ENCODE peak calls at places on chromosomes 16 and 17, in eight cellular contexts. W, O, X, J, V, P, Q and T are unnamed samples. For H3K36me3, the result is how much of the 10 kb centered on the place peaks cover.

GRCh38 chr17:13477180-13477611 is 124.5 kb downstream of the HS3ST3A1 start:
- DNase-seq in V (no peak), J (peak), W (no peak), O (peak), X (no peak), P (no peak), Q (no peak), T (peak)

GRCh38 chr17:66466933-66467367 is 164.5 kb downstream of the PRKCA start:
- DNase-seq in O (peak), X (no peak), W (no peak), P (peak), V (no peak), Q (peak), J (peak), T (peak)

GRCh38 chr16:5523794-5524193 is 426.2 kb upstream of the EEF2KMT start:
- DNase-seq in Q (no peak), X (no peak), O (no peak), J (peak), P (no peak), V (no peak), W (no peak), T (no peak)

GRCh38 chr16:10226672-10227306 is 44.6 kb upstream of the GRIN2A start:
- DNase-seq in V (no peak), O (no peak), J (no peak), P (no peak), W (no peak), Q (no peak), X (no peak), T (no peak)

GRCh38 chr17:82113941-82114340 is 15.9 kb upstream of the FASN start:
- DNase-seq in Q (no peak), W (no peak), P (no peak), X (no peak), J (no peak), O (no peak), V (no peak), T (peak)

GRCh38 chr17:27417596-27418365 is 38.5 kb upstream of the KSR1 start:
- DNase-seq in V (no peak), X (no peak), J (no peak), P (no peak), W (no peak), Q (no peak), O (no peak), T (no peak)

GRCh38 chr16:87076950-87077749 is 240.0 kb downstream of the C16orf95 start:
- DNase-seq in P (peak), O (peak), V (no peak), J (peak), X (peak), W (no peak), Q (peak), T (peak)

GRCh38 chr17:13503526-13503925 is 98.2 kb downstream of the HS3ST3A1 start:
- DNase-seq in O (peak), W (no peak), X (no peak), Q (no peak), J (no peak), V (no peak), P (no peak), T (no peak)

GRCh38 chr17:50443492-50444051 is 17.6 kb downstream of the ACSF2 start:
- DNase-seq in W (peak), X (no peak), P (no peak), O (no peak), J (peak), V (peak), Q (peak), T (peak)

GRCh38 chr17:43468746-43469544 is 14.8 kb upstream of the DHX8 start:
- DNase-seq in W (no peak), O (peak), X (no peak), V (no peak), J (peak), P (no peak), Q (no peak), T (peak)

GRCh38 chr16:30740364-30741251 is 7.6 kb upstream of the PHKG2 start:
- DNase-seq in X (peak), P (no peak), Q (peak), W (peak), O (peak), J (peak), V (peak), T (peak)

GRCh38 chr17:81264640-81265039 is 25.5 kb downstream of the NDUFAF8 start:
- DNase-seq in W (no peak), Q (no peak), P (no peak), V (no peak), O (no peak), J (no peak), X (no peak), T (no peak)

GRCh38 chr16:78364501-78364900 is 265.0 kb downstream of the WWOX start:
- DNase-seq in Q (no peak), J (no peak), X (no peak), P (no peak), O (no peak), V (no peak), W (no peak), T (no peak)

GRCh38 chr16:26645629-26646028 is 421.1 kb upstream of the C16orf82 start:
- DNase-seq in X (no peak), P (peak), O (no peak), J (peak), W (no peak), V (no peak), Q (no peak), T (no peak)

GRCh38 chr16:919658-920631 is 50.8 kb downstream of the LMF1 start:
- DNase-seq in J (no peak), V (peak), W (no peak), X (no peak), O (no peak), Q (no peak), P (no peak), T (peak)

GRCh38 chr16:84834403-84834772 is 14.6 kb downstream of the CRISPLD2 start:
- DNase-seq in P (no peak), W (no peak), X (no peak), J (no peak), V (no peak), Q (no peak), O (no peak), T (peak)

GRCh38 chr17:65518256-65518655 is 43.2 kb downstream of the AXIN2 start:
- DNase-seq in J (no peak), V (no peak), O (no peak), W (no peak), P (no peak), Q (no peak), X (no peak), T (peak)

GRCh38 chr17:41812176-41813038 is at the start of gene FKBP10:
- DNase-seq in V (peak), O (peak), Q (peak), X (peak), W (peak), P (peak), J (peak), T (peak)

GRCh38 chr17:76033139-76033538 is 6.0 kb upstream of the EVPL start:
- DNase-seq in W (no peak), X (no peak), Q (no peak), P (no peak), V (no peak), O (no peak), J (no peak), T (peak)

GRCh38 chr17:65750678-65751077 is 189.2 kb upstream of the AXIN2 start:
- DNase-seq in X (no peak), J (no peak), O (peak), V (peak), W (peak), Q (peak), P (peak), T (peak)

GRCh38 chr16:86353934-86354333 is 156.4 kb upstream of the FOXF1 start:
- DNase-seq in W (no peak), Q (no peak), J (no peak), X (no peak), P (no peak), O (no peak), V (no peak), T (no peak)

GRCh38 chr17:82492647-82493516 is 26.6 kb upstream of the FOXK2 start:
- DNase-seq in V (no peak), X (no peak), O (peak), Q (no peak), J (no peak), W (no peak), P (no peak), T (peak)

GRCh38 chr17:44376124-44376523 is 12.5 kb upstream of the FAM171A2 start:
- DNase-seq in V (no peak), Q (no peak), W (no peak), X (no peak), J (peak), O (peak), P (no peak), T (peak)

GRCh38 chr16:50279142-50279865 is 13.0 kb downstream of the ADCY7 start:
- DNase-seq in X (peak), Q (peak), P (no peak), W (peak), O (no peak), J (no peak), V (peak), T (peak)

GRCh38 chr16:87061521-87061920 is 255.7 kb downstream of the C16orf95 start:
- DNase-seq in J (no peak), X (no peak), P (no peak), O (peak), Q (no peak), V (no peak), W (no peak), T (no peak)

GRCh38 chr17:64097196-64097936 is 32.6 kb downstream of the ERN1 start:
- DNase-seq in O (peak), X (no peak), J (no peak), V (no peak), P (no peak), W (no peak), Q (no peak), T (peak)

GRCh38 chr16:49348408-49349176 is 25.0 kb upstream of the C16orf78 start:
- DNase-seq in J (peak), O (no peak), W (no peak), X (no peak), V (no peak), P (no peak), Q (no peak), T (no peak)

GRCh38 chr16:74862743-74863244 is 88.2 kb upstream of the FA2H start:
- DNase-seq in W (no peak), O (peak), J (peak), Q (no peak), V (no peak), X (no peak), P (peak), T (peak)

GRCh38 chr17:77286641-77287431 is 146.1 kb downstream of the SEC14L1 start:
- DNase-seq in X (peak), Q (peak), P (no peak), W (no peak), O (peak), J (no peak), V (peak), T (peak)

GRCh38 chr17:82957961-82958491 is 118.2 kb upstream of the ZNF750 start:
- DNase-seq in J (no peak), W (no peak), V (peak), X (no peak), Q (no peak), P (no peak), O (no peak), T (no peak)

GRCh38 chr17:83174859-83175550 is 95.6 kb downstream of the METRNL start:
- DNase-seq in P (no peak), Q (no peak), J (no peak), X (no peak), W (no peak), V (no peak), O (no peak), T (no peak)

GRCh38 chr17:45410144-45411091 is 22.3 kb downstream of the ARHGAP27 start:
- DNase-seq in W (no peak), X (no peak), V (peak), O (no peak), J (no peak), P (peak), Q (peak), T (peak)

GRCh38 chr17:10398352-10398751 is 23.4 kb downstream of the MYH8 start:
- DNase-seq in Q (no peak), W (no peak), V (no peak), X (no peak), O (no peak), J (peak), P (no peak), T (no peak)

GRCh38 chr17:9644910-9645751 is at the start of gene USP43:
- DNase-seq in J (peak), O (peak), Q (peak), V (no peak), P (peak), W (no peak), X (no peak), T (peak)

GRCh38 chr16:79261461-79261860 is 339.1 kb downstream of the MAF start:
- DNase-seq in P (peak), O (no peak), W (no peak), V (peak), X (no peak), Q (peak), J (peak), T (no peak)

GRCh38 chr16:66382966-66383299 is 16.4 kb downstream of the CDH5 start:
- DNase-seq in W (no peak), P (no peak), V (no peak), J (peak), O (peak), Q (no peak), X (no peak), T (no peak)

GRCh38 chr16:77289331-77289809 is 90.2 kb downstream of the SYCE1L start:
- DNase-seq in P (no peak), W (no peak), O (peak), V (no peak), Q (no peak), X (no peak), J (peak), T (peak)

GRCh38 chr17:40094874-40095273 is 5.5 kb downstream of the NR1D1 start:
- DNase-seq in X (no peak), J (no peak), V (no peak), W (no peak), Q (no peak), O (no peak), P (no peak), T (no peak)
- H3K27ac ChIP-seq in X (peak), J (no peak), V (peak), W (peak), Q (peak), O (no peak), P (peak), T (no peak)

GRCh38 chr16:70490261-70490660 is 33.1 kb downstream of the COG4 start:
- DNase-seq in O (no peak), W (peak), V (peak), Q (no peak), P (no peak), X (no peak), J (no peak), T (no peak)
- H3K36me3 ChIP-seq in O (under half), W (under half), V (under half), Q (under half), P (under half), X (half or more), J (under half), T (under half)

GRCh38 chr16:68707341-68708152 is 29.5 kb upstream of the CDH1 start:
- DNase-seq in O (peak), J (peak), V (no peak), Q (peak), P (no peak), W (no peak), X (no peak), T (peak)
- H3K27ac ChIP-seq in O (peak), J (no peak), V (no peak), Q (peak), P (no peak), W (no peak), X (no peak), T (no peak)

DNA sequence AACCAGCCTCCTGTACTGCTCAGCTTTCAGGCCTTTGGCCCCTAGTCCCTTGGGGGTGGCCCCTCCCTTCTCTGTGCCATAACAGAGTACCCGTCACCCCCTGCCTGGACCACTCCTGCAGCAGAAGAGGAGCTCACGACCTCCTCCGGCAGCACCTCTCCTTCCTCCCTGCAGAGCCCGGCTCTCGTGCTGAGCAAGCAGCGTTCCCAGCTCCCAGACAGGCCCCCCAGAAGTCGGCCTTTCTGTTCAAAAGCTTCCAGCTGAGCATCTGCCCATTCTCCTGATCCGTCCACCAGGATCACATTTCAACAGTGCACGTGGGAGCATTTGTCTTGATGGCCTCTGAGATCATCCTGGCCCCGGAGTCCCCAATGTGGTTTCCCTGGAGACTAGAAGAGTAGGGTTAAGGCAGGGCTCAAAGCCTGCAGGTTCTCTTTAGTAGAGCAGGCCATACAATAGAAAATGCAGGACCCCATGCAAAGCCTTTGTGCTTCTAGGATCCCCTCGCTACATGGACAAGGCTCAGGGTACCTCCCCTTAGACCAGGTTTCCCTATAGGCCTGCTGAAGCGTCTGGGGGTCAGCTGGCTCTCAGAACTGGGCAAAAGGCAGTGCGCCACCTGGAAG is 35.6 kb downstream of the NLRC3 start:
- DNase-seq in O (no peak), Q (no peak), J (no peak), P (no peak), V (no peak), W (no peak), X (no peak), T (no peak)
- H3K36me3 ChIP-seq in O (under half), Q (under half), J (under half), P (half or more), V (under half), W (under half), X (under half), T (under half)

GRCh38 chr17:40563371-40564052 is 1.8 kb downstream of the CCR7 start:
- DNase-seq in Q (no peak), J (no peak), V (no peak), W (no peak), O (no peak), X (peak), P (peak), T (no peak)
- H3K27ac ChIP-seq in Q (no peak), J (no peak), V (no peak), W (no peak), O (no peak), X (no peak), P (peak), T (no peak)

DNA sequence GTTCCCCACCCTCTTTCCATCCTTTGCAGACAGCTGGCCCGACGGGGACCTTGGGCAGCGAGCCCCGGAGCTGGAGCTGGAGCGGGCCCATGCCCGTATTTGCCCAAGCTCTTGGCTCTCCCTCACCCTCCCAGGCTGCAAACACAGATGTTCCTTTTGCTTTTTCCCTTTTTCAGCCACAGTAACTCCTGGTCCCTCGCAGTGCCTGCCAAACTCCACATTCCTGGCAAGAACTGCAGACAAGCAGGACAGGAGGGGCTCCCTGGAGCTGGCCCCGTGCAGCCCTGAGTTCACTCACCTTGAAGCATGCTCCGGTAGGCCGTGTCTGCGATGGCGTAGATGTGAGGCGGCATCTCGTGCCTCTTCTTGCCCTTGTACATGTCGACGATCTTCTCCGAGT is 33.9 kb downstream of the MYH11 start:
- DNase-seq in P (no peak), Q (peak), O (no peak), W (no peak), X (peak), J (no peak), V (no peak), T (no peak)
- H3K36me3 ChIP-seq in P (under half), Q (under half), O (under half), W (under half), X (under half), J (under half), V (under half), T (under half)

GRCh38 chr17:68585643-68586042 is 15.5 kb downstream of the FAM20A start:
- DNase-seq in O (no peak), Q (no peak), P (no peak), W (no peak), X (no peak), V (no peak), J (peak), T (no peak)
- H3K27ac ChIP-seq in O (no peak), Q (no peak), P (no peak), W (no peak), X (no peak), V (no peak), J (no peak), T (no peak)

DNA sequence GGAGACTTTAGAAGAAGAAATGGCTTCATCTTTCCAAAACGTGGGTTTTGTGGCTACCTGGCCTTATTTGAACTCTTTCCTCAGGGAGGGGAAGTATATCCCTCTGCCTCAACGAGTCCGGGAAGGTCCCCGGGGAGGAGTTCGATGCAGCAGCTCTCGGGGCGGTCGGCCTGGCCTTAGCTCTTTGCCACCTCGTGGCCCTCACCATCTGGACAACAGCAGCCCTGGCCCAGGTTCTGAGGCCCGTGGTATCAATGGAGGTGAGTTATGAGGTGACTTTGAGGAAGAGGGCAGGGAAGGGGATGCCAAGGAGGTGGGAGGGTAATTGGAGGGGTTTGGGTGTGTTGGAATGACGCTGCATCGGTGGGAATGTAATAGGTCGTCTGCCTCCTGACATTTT is 7.7 kb downstream of the ATXN2L start:
- DNase-seq in P (no peak), Q (no peak), X (no peak), V (no peak), O (no peak), W (no peak), J (no peak), T (no peak)
- H3K36me3 ChIP-seq in P (half or more), Q (half or more), X (half or more), V (under half), O (half or more), W (half or more), J (half or more), T (half or more)

DNA sequence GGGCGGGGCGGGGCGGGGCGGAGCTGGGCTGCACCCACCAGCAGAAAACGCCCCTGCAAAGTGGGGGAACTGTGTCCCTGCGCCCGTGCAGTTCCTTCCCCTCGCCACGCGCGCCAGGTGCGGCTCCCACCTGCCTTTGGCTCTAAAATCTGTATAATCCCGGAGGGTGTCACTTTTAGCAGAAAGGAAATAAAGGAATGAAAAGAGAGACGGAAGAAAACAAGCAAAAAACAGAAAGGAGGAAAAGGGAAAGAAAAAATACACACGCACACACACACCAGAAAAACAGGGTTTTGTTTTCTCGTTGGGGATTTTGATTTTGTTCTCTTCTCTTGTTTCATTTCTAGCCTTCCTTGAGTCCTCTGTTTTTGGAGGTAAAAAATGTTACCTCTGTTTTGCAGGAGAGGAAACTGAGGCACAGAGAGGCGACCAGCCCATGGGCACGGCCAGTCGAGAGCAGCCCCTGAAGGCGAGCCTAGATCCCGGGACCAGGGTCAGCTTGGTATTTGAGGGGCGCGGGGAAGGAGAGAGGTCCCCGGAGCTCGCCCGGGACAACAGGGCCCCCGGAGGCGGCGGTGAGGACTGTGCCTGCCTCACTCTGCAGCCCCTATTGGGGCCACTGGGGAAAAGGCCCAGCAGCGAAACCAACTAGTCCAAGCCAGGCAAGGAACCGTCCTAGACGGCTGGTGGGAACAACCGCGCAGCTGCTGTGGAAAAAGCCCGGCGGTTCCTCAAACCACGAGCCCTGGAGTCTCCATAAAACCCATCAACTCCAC is 594 bp upstream of the CARHSP1 start:
- DNase-seq in P (no peak), O (no peak), X (no peak), J (peak), Q (no peak), W (no peak), V (no peak), T (peak)
- H3K27ac ChIP-seq in P (peak), O (peak), X (peak), J (no peak), Q (peak), W (peak), V (no peak), T (no peak)

GRCh38 chr16:89795676-89796075 is 20.8 kb downstream of the FANCA start:
- DNase-seq in Q (no peak), V (peak), O (no peak), W (no peak), J (peak), P (no peak), X (no peak), T (no peak)
- H3K36me3 ChIP-seq in Q (under half), V (under half), O (under half), W (under half), J (under half), P (under half), X (under half), T (under half)